ENCODE peak calls at places on chromosomes 12 and 14, in seven cellular contexts. One of them, this sample, is unnamed. For H4K20me1 and H3F3A, the result is how much of the 10 kb centered on the place peaks cover.

GRCh38 chr12:25771062-25771461 is 187.4 kb upstream of the RASSF8 start:
- DNase-seq in GM23338: no peak
- DNase-seq in GM23248: peak
- DNase-seq in neural progenitor cell: no peak
- DNase-seq in MM.1S: no peak
- DNase-seq in PC-3: peak
- DNase-seq in SK-N-SH: no peak
- DNase-seq in this sample: no peak

GRCh38 chr12:47509398-47509851 is 196.4 kb downstream of the RPAP3 start:
- DNase-seq in GM23338: no peak
- DNase-seq in GM23248: peak
- DNase-seq in neural progenitor cell: no peak
- DNase-seq in MM.1S: no peak
- DNase-seq in PC-3: no peak
- DNase-seq in SK-N-SH: no peak
- DNase-seq in this sample: no peak

GRCh38 chr14:90191585-90191984 is 64.8 kb upstream of the PSMC1 start:
- DNase-seq in GM23338: no peak
- DNase-seq in GM23248: no peak
- DNase-seq in neural progenitor cell: no peak
- DNase-seq in MM.1S: no peak
- DNase-seq in PC-3: no peak
- DNase-seq in SK-N-SH: no peak
- DNase-seq in this sample: no peak

GRCh38 chr12:52360663-52361271 is 6.5 kb downstream of the KRT85 start:
- DNase-seq in GM23338: no peak
- DNase-seq in GM23248: no peak
- DNase-seq in neural progenitor cell: no peak
- DNase-seq in MM.1S: no peak
- DNase-seq in PC-3: no peak
- DNase-seq in SK-N-SH: no peak
- DNase-seq in this sample: no peak

GRCh38 chr14:91870001-91870400 is 2.7 kb upstream of the TC2N start:
- DNase-seq in GM23338: no peak
- DNase-seq in GM23248: no peak
- DNase-seq in neural progenitor cell: no peak
- DNase-seq in MM.1S: peak
- DNase-seq in PC-3: peak
- DNase-seq in SK-N-SH: no peak
- DNase-seq in this sample: peak

GRCh38 chr14:73888460-73888725 is 1.7 kb downstream of the ZNF410 start:
- DNase-seq in GM23338: no peak
- DNase-seq in GM23248: peak
- DNase-seq in neural progenitor cell: no peak
- DNase-seq in MM.1S: no peak
- DNase-seq in PC-3: peak
- DNase-seq in SK-N-SH: no peak
- DNase-seq in this sample: no peak

GRCh38 chr14:76256545-76256944 is 104.8 kb downstream of the GPATCH2L start:
- DNase-seq in GM23338: no peak
- DNase-seq in GM23248: no peak
- DNase-seq in neural progenitor cell: no peak
- DNase-seq in MM.1S: no peak
- DNase-seq in PC-3: no peak
- DNase-seq in SK-N-SH: no peak
- DNase-seq in this sample: no peak

GRCh38 chr12:123329799-123330198 is 34.8 kb downstream of the SBNO1 start:
- DNase-seq in GM23338: no peak
- DNase-seq in GM23248: no peak
- DNase-seq in neural progenitor cell: no peak
- DNase-seq in MM.1S: no peak
- DNase-seq in PC-3: peak
- DNase-seq in SK-N-SH: no peak
- DNase-seq in this sample: no peak

GRCh38 chr12:10395390-10395998 is 5.7 kb upstream of the KLRK1 start:
- DNase-seq in GM23338: peak
- DNase-seq in GM23248: peak
- DNase-seq in neural progenitor cell: no peak
- DNase-seq in MM.1S: no peak
- DNase-seq in PC-3: peak
- DNase-seq in SK-N-SH: no peak
- DNase-seq in this sample: peak

GRCh38 chr14:102275866-102276265 is 29.1 kb downstream of the MOK start:
- DNase-seq in GM23338: no peak
- DNase-seq in GM23248: no peak
- DNase-seq in neural progenitor cell: no peak
- DNase-seq in MM.1S: no peak
- DNase-seq in PC-3: peak
- DNase-seq in SK-N-SH: no peak
- DNase-seq in this sample: no peak

GRCh38 chr12:121794532-121795028 is 1.1 kb upstream of the RHOF start:
- DNase-seq in GM23338: no peak
- DNase-seq in GM23248: peak
- DNase-seq in neural progenitor cell: no peak
- DNase-seq in MM.1S: no peak
- DNase-seq in PC-3: no peak
- DNase-seq in SK-N-SH: peak
- DNase-seq in this sample: no peak

GRCh38 chr12:132109741-132110140 is 34.4 kb downstream of the DDX51 start:
- DNase-seq in GM23338: no peak
- DNase-seq in GM23248: no peak
- DNase-seq in neural progenitor cell: no peak
- DNase-seq in MM.1S: no peak
- DNase-seq in PC-3: no peak
- DNase-seq in SK-N-SH: no peak
- DNase-seq in this sample: no peak

GRCh38 chr12:79884401-79885006 is 50.4 kb downstream of the PPP1R12A start:
- DNase-seq in GM23338: no peak
- DNase-seq in GM23248: no peak
- DNase-seq in neural progenitor cell: no peak
- DNase-seq in MM.1S: no peak
- DNase-seq in PC-3: no peak
- DNase-seq in SK-N-SH: no peak
- DNase-seq in this sample: no peak
- H4K20me1 ChIP-seq in GM23338: under half
- H4K20me1 ChIP-seq in GM23248: under half
- H4K20me1 ChIP-seq in neural progenitor cell: under half
- H4K20me1 ChIP-seq in MM.1S: under half
- H4K20me1 ChIP-seq in PC-3: under half
- H4K20me1 ChIP-seq in SK-N-SH: half or more
- H4K20me1 ChIP-seq in this sample: under half

GRCh38 chr14:55047301-55048053 is 4.0 kb upstream of the MAPK1IP1L start:
- DNase-seq in GM23338: no peak
- DNase-seq in GM23248: no peak
- DNase-seq in neural progenitor cell: no peak
- DNase-seq in MM.1S: no peak
- DNase-seq in PC-3: no peak
- DNase-seq in SK-N-SH: no peak
- DNase-seq in this sample: no peak

GRCh38 chr14:55048900-55049437 is 2.5 kb upstream of the MAPK1IP1L start:
- DNase-seq in GM23338: no peak
- DNase-seq in GM23248: no peak
- DNase-seq in neural progenitor cell: no peak
- DNase-seq in MM.1S: no peak
- DNase-seq in PC-3: no peak
- DNase-seq in SK-N-SH: no peak
- DNase-seq in this sample: no peak

GRCh38 chr14:55043528-55043927 is 7.9 kb upstream of the MAPK1IP1L start:
- DNase-seq in GM23338: no peak
- DNase-seq in GM23248: no peak
- DNase-seq in neural progenitor cell: no peak
- DNase-seq in MM.1S: no peak
- DNase-seq in PC-3: no peak
- DNase-seq in SK-N-SH: no peak
- DNase-seq in this sample: no peak

GRCh38 chr14:55045087-55045486 is 6.4 kb upstream of the MAPK1IP1L start:
- DNase-seq in GM23338: no peak
- DNase-seq in GM23248: no peak
- DNase-seq in neural progenitor cell: no peak
- DNase-seq in MM.1S: no peak
- DNase-seq in PC-3: no peak
- DNase-seq in SK-N-SH: no peak
- DNase-seq in this sample: no peak
- H3F3A ChIP-seq in GM23338: under half
- H3F3A ChIP-seq in GM23248: under half
- H3F3A ChIP-seq in neural progenitor cell: under half
- H3F3A ChIP-seq in MM.1S: under half
- H3F3A ChIP-seq in PC-3: under half
- H3F3A ChIP-seq in SK-N-SH: under half
- H3F3A ChIP-seq in this sample: under half

GRCh38 chr12:116215021-116215420 is 62.5 kb downstream of the MED13L start:
- DNase-seq in GM23338: no peak
- DNase-seq in GM23248: no peak
- DNase-seq in neural progenitor cell: no peak
- DNase-seq in MM.1S: no peak
- DNase-seq in PC-3: no peak
- DNase-seq in SK-N-SH: no peak
- DNase-seq in this sample: no peak
- H4K20me1 ChIP-seq in GM23338: under half
- H4K20me1 ChIP-seq in GM23248: under half
- H4K20me1 ChIP-seq in neural progenitor cell: half or more
- H4K20me1 ChIP-seq in MM.1S: under half
- H4K20me1 ChIP-seq in PC-3: half or more
- H4K20me1 ChIP-seq in SK-N-SH: half or more
- H4K20me1 ChIP-seq in this sample: half or more

GRCh38 chr12:53754196-53754595 is 2.4 kb upstream of the CISTR start:
- DNase-seq in GM23338: no peak
- DNase-seq in GM23248: no peak
- DNase-seq in neural progenitor cell: no peak
- DNase-seq in MM.1S: no peak
- DNase-seq in PC-3: no peak
- DNase-seq in SK-N-SH: no peak
- DNase-seq in this sample: no peak

GRCh38 chr12:53751336-53752191 is at the start of gene CISTR:
- DNase-seq in GM23338: peak
- DNase-seq in GM23248: peak
- DNase-seq in neural progenitor cell: peak
- DNase-seq in MM.1S: peak
- DNase-seq in PC-3: no peak
- DNase-seq in SK-N-SH: peak
- DNase-seq in this sample: no peak

GRCh38 chr12:53750812-53751335 is 905 bp downstream of the CISTR start:
- DNase-seq in GM23338: peak
- DNase-seq in GM23248: peak
- DNase-seq in neural progenitor cell: peak
- DNase-seq in MM.1S: no peak
- DNase-seq in PC-3: no peak
- DNase-seq in SK-N-SH: peak
- DNase-seq in this sample: no peak

GRCh38 chr12:53752192-53752601 is 418 bp upstream of the CISTR start:
- DNase-seq in GM23338: no peak
- DNase-seq in GM23248: no peak
- DNase-seq in neural progenitor cell: no peak
- DNase-seq in MM.1S: no peak
- DNase-seq in PC-3: no peak
- DNase-seq in SK-N-SH: no peak
- DNase-seq in this sample: no peak

DNA sequence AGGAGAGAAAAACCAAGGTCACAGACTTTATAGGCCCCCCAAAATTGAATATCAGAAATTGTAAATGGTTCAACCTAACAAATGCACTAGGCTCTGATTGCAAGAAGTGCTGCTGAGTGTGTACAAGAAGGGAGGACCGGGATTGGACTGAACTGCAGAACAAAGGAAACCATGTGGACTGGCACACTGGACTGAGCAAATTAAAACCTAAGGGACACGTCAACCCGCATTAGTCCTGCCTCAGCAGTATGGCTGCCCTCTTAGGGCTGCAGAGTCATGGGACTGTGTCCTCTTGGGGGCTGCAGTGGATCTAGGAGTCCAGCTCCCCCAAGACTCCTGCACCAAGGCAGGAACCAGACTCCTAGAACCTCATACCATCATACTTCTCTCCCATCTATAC is 872 bp upstream of the CISTR start:
- DNase-seq in GM23338: no peak
- DNase-seq in GM23248: no peak
- DNase-seq in neural progenitor cell: no peak
- DNase-seq in MM.1S: no peak
- DNase-seq in PC-3: no peak
- DNase-seq in SK-N-SH: no peak
- DNase-seq in this sample: no peak
- H3F3A ChIP-seq in GM23338: under half
- H3F3A ChIP-seq in GM23248: under half
- H3F3A ChIP-seq in neural progenitor cell: under half
- H3F3A ChIP-seq in MM.1S: under half
- H3F3A ChIP-seq in PC-3: under half
- H3F3A ChIP-seq in SK-N-SH: under half
- H3F3A ChIP-seq in this sample: under half

GRCh38 chr14:69648480-69649414 is 37.4 kb downstream of the SUSD6 start:
- DNase-seq in GM23338: no peak
- DNase-seq in GM23248: peak
- DNase-seq in neural progenitor cell: no peak
- DNase-seq in MM.1S: peak
- DNase-seq in PC-3: peak
- DNase-seq in SK-N-SH: no peak
- DNase-seq in this sample: no peak

GRCh38 chr14:69640931-69641330 is 29.5 kb downstream of the SUSD6 start:
- DNase-seq in GM23338: no peak
- DNase-seq in GM23248: no peak
- DNase-seq in neural progenitor cell: no peak
- DNase-seq in MM.1S: no peak
- DNase-seq in PC-3: no peak
- DNase-seq in SK-N-SH: no peak
- DNase-seq in this sample: no peak

GRCh38 chr14:69647216-69647615 is 35.8 kb downstream of the SUSD6 start:
- DNase-seq in GM23338: no peak
- DNase-seq in GM23248: no peak
- DNase-seq in neural progenitor cell: no peak
- DNase-seq in MM.1S: no peak
- DNase-seq in PC-3: no peak
- DNase-seq in SK-N-SH: no peak
- DNase-seq in this sample: peak

GRCh38 chr14:69644814-69645213 is 33.4 kb downstream of the SUSD6 start:
- DNase-seq in GM23338: no peak
- DNase-seq in GM23248: no peak
- DNase-seq in neural progenitor cell: no peak
- DNase-seq in MM.1S: no peak
- DNase-seq in PC-3: no peak
- DNase-seq in SK-N-SH: no peak
- DNase-seq in this sample: no peak

DNA sequence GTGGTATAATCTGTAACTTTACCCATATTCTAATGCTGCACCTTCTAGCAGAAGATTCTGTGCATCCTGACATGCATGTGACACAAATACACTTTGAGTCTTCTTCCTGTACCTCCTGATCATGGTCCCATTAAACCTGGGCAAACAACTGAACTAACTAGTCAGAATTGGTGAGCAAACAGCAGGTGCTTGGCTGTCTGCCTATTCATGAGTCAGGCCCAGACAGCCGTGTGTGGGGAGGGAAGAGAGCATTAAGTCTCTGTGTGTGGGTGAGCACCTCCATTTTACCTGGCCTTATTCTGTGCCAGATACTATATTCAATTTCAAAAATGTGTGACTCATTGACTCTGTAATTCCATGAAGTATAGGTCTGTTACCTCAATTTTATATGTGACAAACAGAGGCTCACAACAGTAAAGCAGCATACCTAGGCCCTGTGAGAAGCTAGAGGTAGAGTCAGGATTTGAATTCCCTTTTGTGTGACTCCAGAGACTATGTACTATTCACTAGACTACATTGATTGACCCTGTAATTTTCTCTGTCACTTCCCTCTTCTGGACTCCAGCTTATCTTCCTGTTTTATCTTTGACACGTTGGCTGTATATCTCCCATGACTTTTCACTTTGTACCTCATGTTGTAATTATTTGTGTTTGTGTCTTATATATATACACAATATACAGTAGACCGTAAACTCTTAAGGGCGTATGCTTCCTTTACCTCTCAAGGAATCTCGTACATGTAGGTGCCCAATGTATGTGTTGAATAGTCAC is 32.2 kb downstream of the SUSD6 start:
- DNase-seq in GM23338: no peak
- DNase-seq in GM23248: peak
- DNase-seq in neural progenitor cell: no peak
- DNase-seq in MM.1S: no peak
- DNase-seq in PC-3: peak
- DNase-seq in SK-N-SH: no peak
- DNase-seq in this sample: peak
- H4K20me1 ChIP-seq in GM23338: under half
- H4K20me1 ChIP-seq in GM23248: under half
- H4K20me1 ChIP-seq in neural progenitor cell: under half
- H4K20me1 ChIP-seq in MM.1S: under half
- H4K20me1 ChIP-seq in PC-3: under half
- H4K20me1 ChIP-seq in SK-N-SH: under half
- H4K20me1 ChIP-seq in this sample: under half